ENCODE peak calls at places on chromosomes 12 and 14, in nine cellular contexts. O is ovary, W is spleen, B is GM12878, R is thyroid gland, I is stomach, J is A549, T is tibial nerve, L is suprapubic skin. D is an unnamed sample.

GRCh38 chr14:50521912-50522341 is 10.4 kb downstream of the MAP4K5 start:
- DNase-seq in O (no peak), W (no peak), B (no peak), R (no peak), I (no peak), J (no peak), T (no peak), L (no peak), D (no peak)

GRCh38 chr12:92927055-92927435 is 2.0 kb downstream of the EEA1 start:
- DNase-seq in O (no peak), W (no peak), B (peak), R (no peak), I (no peak), J (no peak), T (no peak), L (peak), D (no peak)

GRCh38 chr12:128684357-128684756 is 139.4 kb downstream of the SLC15A4 start:
- DNase-seq in O (no peak), W (no peak), B (no peak), R (no peak), I (no peak), J (no peak), T (no peak), L (no peak), D (no peak)

GRCh38 chr14:63777024-63777423 is 49.2 kb upstream of the SGPP1 start:
- DNase-seq in O (no peak), W (no peak), B (no peak), R (no peak), I (no peak), J (no peak), T (no peak), L (no peak), D (no peak)

GRCh38 chr12:132310181-132311040 is 19.0 kb downstream of the GALNT9 start:
- DNase-seq in O (no peak), W (peak), B (no peak), R (peak), I (no peak), J (no peak), T (no peak), L (no peak), D (no peak)

GRCh38 chr14:22112004-22112403 is 438.4 kb upstream of the OR4E1 start:
- DNase-seq in O (no peak), W (no peak), B (no peak), R (no peak), I (no peak), J (no peak), T (no peak), L (no peak), D (no peak)

GRCh38 chr12:53345486-53346195 is 9.5 kb upstream of the SP7 start:
- DNase-seq in O (peak), W (no peak), B (no peak), R (peak), I (peak), J (no peak), T (no peak), L (no peak), D (no peak)

GRCh38 chr12:4910502-4911315 is 1.0 kb downstream of the KCNA1 start:
- DNase-seq in O (no peak), W (no peak), B (no peak), R (peak), I (no peak), J (no peak), T (no peak), L (no peak), D (no peak)

GRCh38 chr14:24695265-24696241 is 61.6 kb upstream of the GZMB start:
- DNase-seq in O (no peak), W (no peak), B (peak), R (no peak), I (no peak), J (no peak), T (no peak), L (no peak), D (no peak)

GRCh38 chr14:76918751-76919421 is 92.7 kb downstream of the LRRC74A start:
- DNase-seq in O (peak), W (peak), B (no peak), R (peak), I (peak), J (peak), T (peak), L (peak), D (peak)

GRCh38 chr12:7929069-7929792 is 6.8 kb downstream of the SLC2A3 start:
- DNase-seq in O (no peak), W (no peak), B (no peak), R (no peak), I (no peak), J (no peak), T (no peak), L (no peak), D (no peak)

GRCh38 chr14:105914738-105915385 is 388.5 kb downstream of the TMEM121 start:
- DNase-seq in O (no peak), W (peak), B (no peak), R (no peak), I (no peak), J (no peak), T (no peak), L (no peak), D (no peak)

GRCh38 chr12:109768901-109769670 is 55.5 kb downstream of the FAM222A start:
- DNase-seq in O (no peak), W (no peak), B (no peak), R (no peak), I (peak), J (no peak), T (no peak), L (no peak), D (peak)

GRCh38 chr14:54643696-54644176 is 76.8 kb downstream of the SAMD4A start:
- DNase-seq in O (no peak), W (no peak), B (no peak), R (no peak), I (no peak), J (no peak), T (no peak), L (no peak), D (no peak)

GRCh38 chr14:72237722-72238666 is 305.8 kb downstream of the RGS6 start:
- DNase-seq in O (no peak), W (no peak), B (peak), R (no peak), I (no peak), J (no peak), T (no peak), L (no peak), D (no peak)

GRCh38 chr12:131094831-131095805 is 141.4 kb downstream of the ADGRD1 start:
- DNase-seq in O (peak), W (peak), B (no peak), R (peak), I (no peak), J (no peak), T (peak), L (peak), D (peak)

GRCh38 chr12:112165624-112166023 is 40.3 kb downstream of the TRAFD1 start:
- DNase-seq in O (no peak), W (peak), B (no peak), R (no peak), I (no peak), J (no peak), T (no peak), L (no peak), D (no peak)

GRCh38 chr12:105319691-105320209 is 10.7 kb upstream of the C12orf75 start:
- DNase-seq in O (no peak), W (no peak), B (no peak), R (no peak), I (no peak), J (no peak), T (no peak), L (no peak), D (no peak)

GRCh38 chr14:98819132-98819866 is 452.7 kb downstream of the BCL11B start:
- DNase-seq in O (no peak), W (no peak), B (no peak), R (peak), I (no peak), J (no peak), T (no peak), L (no peak), D (peak)

GRCh38 chr14:22837750-22838538 is 1.6 kb downstream of the MMP14 start:
- DNase-seq in O (peak), W (peak), B (no peak), R (peak), I (no peak), J (no peak), T (peak), L (peak), D (no peak)

GRCh38 chr14:61417890-61418455 is 96.6 kb downstream of the PRKCH start:
- DNase-seq in O (no peak), W (no peak), B (no peak), R (no peak), I (no peak), J (no peak), T (no peak), L (no peak), D (no peak)

GRCh38 chr14:105878125-105878524 is 351.7 kb downstream of the TMEM121 start:
- DNase-seq in O (peak), W (peak), B (no peak), R (no peak), I (peak), J (no peak), T (peak), L (peak), D (no peak)

GRCh38 chr12:64759035-64759894 is at the start of gene GNS:
- DNase-seq in O (peak), W (peak), B (peak), R (peak), I (peak), J (peak), T (peak), L (peak), D (peak)

GRCh38 chr12:120710805-120711296 is 593 bp downstream of the UNC119B start:
- DNase-seq in O (peak), W (peak), B (no peak), R (peak), I (no peak), J (peak), T (no peak), L (no peak), D (no peak)

GRCh38 chr14:70140614-70141013 is 48.1 kb downstream of the SLC8A3 start:
- DNase-seq in O (no peak), W (no peak), B (no peak), R (no peak), I (no peak), J (no peak), T (no peak), L (no peak), D (no peak)

GRCh38 chr14:63443361-63443760 is 99.8 kb downstream of the PPP2R5E start:
- DNase-seq in O (no peak), W (no peak), B (no peak), R (no peak), I (no peak), J (no peak), T (no peak), L (no peak), D (no peak)

GRCh38 chr12:83389237-83389996 is 702.7 kb downstream of the TMTC2 start:
- DNase-seq in O (peak), W (no peak), B (no peak), R (peak), I (no peak), J (no peak), T (no peak), L (no peak), D (no peak)

GRCh38 chr12:48189331-48190125 is 6.1 kb downstream of the CCDC184 start:
- DNase-seq in O (peak), W (no peak), B (peak), R (peak), I (peak), J (peak), T (peak), L (no peak), D (peak)

GRCh38 chr14:70052990-70053389 is 135.8 kb downstream of the SLC8A3 start:
- DNase-seq in O (no peak), W (no peak), B (no peak), R (no peak), I (no peak), J (no peak), T (no peak), L (no peak), D (no peak)

GRCh38 chr14:75446447-75446846 is 18.6 kb downstream of the JDP2 start:
- DNase-seq in O (no peak), W (no peak), B (no peak), R (no peak), I (no peak), J (no peak), T (no peak), L (no peak), D (no peak)
- H3K27ac ChIP-seq in O (no peak), W (peak), B (no peak), R (no peak), I (no peak), J (no peak), T (no peak), L (no peak), D (no peak)

DNA sequence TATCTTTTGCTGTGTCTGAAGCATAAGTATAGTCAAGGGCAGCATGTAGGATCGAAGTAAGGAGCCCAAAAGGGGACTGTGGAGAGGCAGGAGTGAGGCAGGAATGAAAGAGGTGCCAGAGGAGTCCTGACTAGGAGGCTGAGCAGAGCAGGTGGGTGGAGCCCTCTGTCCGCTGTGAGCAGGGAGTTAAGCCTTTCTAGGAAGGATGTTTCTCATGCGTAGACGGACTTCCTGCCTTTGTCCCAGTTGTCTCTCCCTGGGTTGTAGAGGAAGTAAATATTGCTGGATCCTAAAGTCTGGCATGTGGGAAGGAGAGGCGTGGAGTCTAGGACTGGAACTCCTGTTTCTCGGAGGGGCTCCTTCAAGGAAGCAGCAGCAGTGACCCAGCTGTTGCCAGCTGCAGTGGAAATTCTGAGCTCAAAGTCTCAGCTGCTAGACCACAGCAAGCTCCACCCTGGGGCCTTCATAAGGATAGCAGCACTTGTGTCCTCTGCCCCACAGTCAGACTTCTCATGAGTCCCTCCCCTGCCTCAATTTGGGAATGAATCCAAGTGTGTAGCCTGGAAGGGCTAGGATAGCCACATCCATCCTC is 44.0 kb downstream of the RBMS2 start:
- DNase-seq in O (peak), W (peak), B (no peak), R (peak), I (peak), J (peak), T (peak), L (peak), D (peak)
- TF ChIP-seq POLR2A in O (no peak), W (no peak), B (no peak), R (peak), I (no peak), J (no peak), T (peak), L (no peak), D (no peak)

DNA sequence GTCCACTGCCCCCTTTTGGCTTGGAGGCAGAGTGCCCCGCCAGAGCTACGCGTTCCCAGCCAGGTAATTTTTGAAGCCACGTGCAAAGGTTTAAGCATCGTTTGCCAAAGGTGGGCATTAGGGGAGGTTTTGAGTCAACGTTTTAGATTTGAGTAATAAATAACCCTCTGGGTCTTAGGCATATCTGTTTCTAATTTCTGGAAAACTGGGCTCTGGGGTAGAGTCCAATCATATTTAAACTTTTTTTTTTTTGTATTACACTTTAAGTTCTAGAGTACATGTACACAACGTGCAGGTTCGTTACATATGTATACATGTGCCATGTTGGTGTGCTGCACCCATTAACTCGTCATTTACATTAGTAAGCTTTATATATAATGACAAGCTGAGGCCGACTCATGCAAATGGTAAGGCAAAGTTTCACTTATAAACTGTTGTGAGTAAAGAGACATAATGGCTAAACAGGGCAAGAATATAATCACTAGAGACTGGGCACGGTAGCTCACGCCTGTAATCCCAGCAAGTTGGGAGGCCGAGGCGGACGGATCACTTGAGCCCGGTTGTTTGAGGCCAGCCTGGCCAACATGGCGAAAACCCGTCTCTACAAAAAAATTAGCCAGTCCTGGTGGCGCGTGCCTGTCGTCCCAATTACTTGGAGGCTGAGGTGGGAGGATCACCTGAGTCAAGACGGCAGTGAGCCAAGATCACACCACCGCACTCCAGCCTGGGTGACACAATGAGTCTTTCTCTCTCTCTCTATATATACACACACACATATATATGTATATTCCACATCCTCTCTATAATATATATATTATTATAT is 491 bp upstream of the NR2C1 start:
- DNase-seq in O (peak), W (no peak), B (no peak), R (no peak), I (no peak), J (no peak), T (no peak), L (no peak), D (no peak)
- H3K27ac ChIP-seq in O (peak), W (peak), B (no peak), R (peak), I (peak), J (peak), T (peak), L (peak), D (peak)

GRCh38 chr12:12718853-12719252 is 1.7 kb downstream of the CDKN1B start:
- DNase-seq in O (no peak), W (no peak), B (no peak), R (no peak), I (no peak), J (no peak), T (no peak), L (no peak), D (no peak)

GRCh38 chr12:12718382-12718761 is 1.2 kb downstream of the CDKN1B start:
- DNase-seq in O (no peak), W (no peak), B (no peak), R (no peak), I (no peak), J (no peak), T (no peak), L (no peak), D (no peak)

GRCh38 chr12:12720052-12720451 is 2.9 kb downstream of the CDKN1B start:
- DNase-seq in O (no peak), W (no peak), B (no peak), R (no peak), I (no peak), J (no peak), T (no peak), L (no peak), D (no peak)

GRCh38 chr12:12720637-12721250 is 3.6 kb downstream of the CDKN1B start:
- DNase-seq in O (no peak), W (no peak), B (no peak), R (no peak), I (no peak), J (no peak), T (no peak), L (no peak), D (no peak)

DNA sequence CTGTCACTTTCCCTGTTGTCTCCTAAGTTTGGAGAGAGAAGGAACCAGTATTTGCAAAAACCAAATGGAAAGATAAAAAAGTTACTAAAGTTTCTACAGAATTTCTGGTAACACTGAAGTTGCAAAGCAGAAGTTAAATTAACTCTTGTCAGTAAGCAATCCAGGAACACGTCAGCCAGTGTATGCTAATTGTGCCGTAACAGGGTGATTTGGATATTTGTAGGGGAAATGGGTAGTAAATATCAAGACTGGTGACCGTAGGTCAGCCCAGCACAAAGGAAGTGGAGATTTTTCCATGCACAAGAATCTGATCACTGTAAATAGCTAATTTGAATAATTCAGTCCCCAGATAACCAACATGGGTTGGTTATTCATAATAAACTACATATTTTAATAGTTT is 2.3 kb downstream of the CDKN1B start:
- DNase-seq in O (no peak), W (no peak), B (peak), R (no peak), I (no peak), J (no peak), T (no peak), L (no peak), D (no peak)
- TF ChIP-seq POLR2A in O (no peak), W (no peak), B (no peak), R (no peak), I (no peak), J (no peak), T (no peak), L (no peak), D (no peak)

GRCh38 chr12:122889658-122890561 is 6.0 kb downstream of the VPS37B start:
- DNase-seq in O (no peak), W (no peak), B (no peak), R (no peak), I (no peak), J (no peak), T (no peak), L (no peak), D (no peak)

GRCh38 chr12:122893208-122894151 is 2.4 kb downstream of the VPS37B start:
- DNase-seq in O (no peak), W (no peak), B (no peak), R (peak), I (peak), J (no peak), T (no peak), L (no peak), D (no peak)

GRCh38 chr12:122894173-122895121 is 1.5 kb downstream of the VPS37B start:
- DNase-seq in O (no peak), W (no peak), B (no peak), R (peak), I (peak), J (no peak), T (no peak), L (no peak), D (no peak)

GRCh38 chr12:122895290-122895689 is 634 bp downstream of the VPS37B start:
- DNase-seq in O (no peak), W (no peak), B (no peak), R (no peak), I (no peak), J (no peak), T (no peak), L (no peak), D (no peak)

GRCh38 chr12:122891661-122892525 is 4.0 kb downstream of the VPS37B start:
- DNase-seq in O (no peak), W (no peak), B (no peak), R (no peak), I (no peak), J (no peak), T (no peak), L (no peak), D (no peak)
- H3K27ac ChIP-seq in O (no peak), W (peak), B (no peak), R (peak), I (peak), J (peak), T (peak), L (peak), D (peak)

D was measured in breast epithelium.